ENCODE peak calls at places on chromosome 9, in six cellular contexts. G is renal cortical epithelial cell, K is LHCN-M2, Q is heart right ventricle, Z is ELR, E is H4. L is an unnamed sample.

GRCh38 chr9:126617003-126617739 is 3.4 kb downstream of the LMX1B start:
- DNase-seq in G (no peak), E (no peak), K (no peak), Z (no peak), Q (no peak), L (no peak)

GRCh38 chr9:7153566-7153965 is 395.8 kb downstream of the KDM4C start:
- DNase-seq in K (no peak), E (no peak), G (no peak), Q (no peak), Z (no peak), L (no peak)

GRCh38 chr9:100690438-100690837 is 112.6 kb downstream of the CAVIN4 start:
- DNase-seq in Q (no peak), E (peak), G (no peak), Z (no peak), K (no peak), L (no peak)

GRCh38 chr9:73412874-73413273 is 261.2 kb downstream of the ANXA1 start:
- DNase-seq in G (no peak), K (no peak), Z (no peak), E (no peak), Q (no peak), L (no peak)

GRCh38 chr9:77956555-77956954 is 75.1 kb downstream of the GNAQ start:
- DNase-seq in K (no peak), E (no peak), G (no peak), Q (no peak), Z (no peak), L (no peak)

GRCh38 chr9:128055222-128056040 is 11.7 kb downstream of the NAIF1 start:
- DNase-seq in K (peak), E (no peak), Q (no peak), Z (no peak), G (peak), L (peak)

GRCh38 chr9:90032296-90033029 is 427.7 kb downstream of the GADD45G start:
- DNase-seq in Q (no peak), Z (no peak), K (no peak), G (no peak), E (no peak), L (peak)

GRCh38 chr9:137350696-137351584 is 48.9 kb upstream of the NRARP start:
- DNase-seq in Q (no peak), Z (no peak), G (no peak), K (no peak), E (no peak), L (no peak)

GRCh38 chr9:8351431-8351830 is 551.9 kb upstream of the DMAC1 start:
- DNase-seq in Z (no peak), G (no peak), Q (no peak), K (no peak), E (no peak), L (no peak)

GRCh38 chr9:126171641-126172040 is 155.0 kb upstream of the MVB12B start:
- DNase-seq in Q (no peak), E (no peak), K (no peak), G (no peak), Z (no peak), L (no peak)

GRCh38 chr9:117403848-117404247 is 11.0 kb downstream of the ASTN2 start:
- DNase-seq in K (no peak), E (no peak), Q (no peak), Z (no peak), G (no peak), L (no peak)

GRCh38 chr9:112939418-112939817 is 48.7 kb upstream of the SLC46A2 start:
- DNase-seq in K (no peak), Z (no peak), E (no peak), Q (no peak), G (peak), L (no peak)

GRCh38 chr9:27367175-27367798 is 70.3 kb upstream of the EQTN start:
- DNase-seq in K (no peak), G (no peak), E (no peak), Z (no peak), Q (no peak), L (no peak)

GRCh38 chr9:4315582-4316215 is 15.8 kb upstream of the GLIS3 start:
- DNase-seq in K (peak), G (peak), Z (peak), Q (peak), E (peak), L (peak)

GRCh38 chr9:137740311-137740710 is 121.5 kb downstream of the EHMT1 start:
- DNase-seq in E (no peak), Q (peak), K (peak), Z (no peak), G (no peak), L (peak)

GRCh38 chr9:110036286-110036685 is 171.7 kb downstream of the C9orf152 start:
- DNase-seq in K (no peak), Q (no peak), Z (no peak), G (no peak), E (no peak), L (no peak)

GRCh38 chr9:93072383-93072795 is 13.9 kb downstream of the SUSD3 start:
- DNase-seq in E (peak), Q (no peak), G (peak), K (no peak), Z (no peak), L (peak)

GRCh38 chr9:5874048-5874447 is 16.6 kb upstream of the MLANA start:
- DNase-seq in G (no peak), Z (no peak), K (no peak), E (no peak), Q (no peak), L (no peak)

GRCh38 chr9:20321683-20322082 is 300.6 kb downstream of the MLLT3 start:
- DNase-seq in E (peak), K (peak), Z (no peak), G (no peak), Q (no peak), L (no peak)

GRCh38 chr9:12785251-12785880 is 10.5 kb downstream of the LURAP1L start:
- DNase-seq in E (peak), Z (peak), G (peak), K (no peak), Q (no peak), L (no peak)

GRCh38 chr9:6007770-6008168 is 7.7 kb downstream of the RANBP6 start:
- DNase-seq in E (peak), K (peak), Q (peak), G (no peak), Z (peak), L (peak)

GRCh38 chr9:134693011-134693410 is 51.4 kb downstream of the COL5A1 start:
- DNase-seq in K (no peak), G (no peak), E (no peak), Q (no peak), Z (no peak), L (no peak)

GRCh38 chr9:38715684-38716083 is 4.2 kb downstream of the FAM240B start:
- DNase-seq in K (no peak), Z (no peak), Q (no peak), G (no peak), E (no peak), L (no peak)

GRCh38 chr9:10562581-10563343 is 50.0 kb downstream of the PTPRD start:
- DNase-seq in K (no peak), E (no peak), Q (no peak), Z (no peak), G (no peak), L (peak)

GRCh38 chr9:4706971-4707622 is 27.7 kb downstream of the CDC37L1 start:
- DNase-seq in K (no peak), Q (no peak), E (no peak), G (no peak), Z (no peak), L (no peak)

GRCh38 chr9:4371108-4371507 is 71.2 kb upstream of the GLIS3 start:
- DNase-seq in Q (no peak), Z (peak), G (peak), E (peak), K (peak), L (peak)